ENCODE peak calls at places on chromosomes 6 and 20, in six cellular contexts. One of them, this sample, is unnamed.

GRCh38 chr6:81169166-81169565 is 583.3 kb downstream of the TENT5A start:
- DNase-seq in NCI-H1694: no peak
- DNase-seq in ovary: no peak
- DNase-seq in cardiac muscle cell: no peak
- DNase-seq in GDM1: no peak
- DNase-seq in aorta: no peak
- DNase-seq in this sample: no peak

GRCh38 chr20:63099426-63100267 is 92.9 kb upstream of the BHLHE23 start:
- DNase-seq in cardiac muscle cell: no peak
- DNase-seq in GDM1: no peak
- DNase-seq in NCI-H1694: no peak
- DNase-seq in ovary: no peak
- DNase-seq in aorta: peak
- DNase-seq in this sample: no peak

GRCh38 chr6:21873562-21873961 is 280.0 kb downstream of the SOX4 start:
- DNase-seq in ovary: no peak
- DNase-seq in cardiac muscle cell: no peak
- DNase-seq in NCI-H1694: no peak
- DNase-seq in GDM1: no peak
- DNase-seq in aorta: peak
- DNase-seq in this sample: no peak

GRCh38 chr6:169451065-169451840 is 197.6 kb upstream of the THBS2 start:
- DNase-seq in GDM1: no peak
- DNase-seq in NCI-H1694: no peak
- DNase-seq in ovary: no peak
- DNase-seq in cardiac muscle cell: no peak
- DNase-seq in aorta: no peak
- DNase-seq in this sample: no peak

GRCh38 chr20:63056236-63057132 is 49.7 kb upstream of the BHLHE23 start:
- DNase-seq in NCI-H1694: no peak
- DNase-seq in aorta: peak
- DNase-seq in cardiac muscle cell: peak
- DNase-seq in GDM1: no peak
- DNase-seq in ovary: peak
- DNase-seq in this sample: peak

GRCh38 chr20:3283222-3283820 is 44.3 kb upstream of the SLC4A11 start:
- DNase-seq in ovary: no peak
- DNase-seq in cardiac muscle cell: no peak
- DNase-seq in NCI-H1694: no peak
- DNase-seq in GDM1: no peak
- DNase-seq in aorta: no peak
- DNase-seq in this sample: no peak

GRCh38 chr6:167764713-167765479 is 61.8 kb upstream of the AFDN start:
- DNase-seq in cardiac muscle cell: no peak
- DNase-seq in ovary: no peak
- DNase-seq in GDM1: no peak
- DNase-seq in aorta: no peak
- DNase-seq in NCI-H1694: no peak
- DNase-seq in this sample: no peak

GRCh38 chr6:108114861-108115597 is 40.5 kb upstream of the OSTM1 start:
- DNase-seq in cardiac muscle cell: peak
- DNase-seq in ovary: peak
- DNase-seq in aorta: peak
- DNase-seq in NCI-H1694: no peak
- DNase-seq in GDM1: peak
- DNase-seq in this sample: peak

GRCh38 chr20:35003211-35004031 is 47.8 kb downstream of the MYH7B start:
- DNase-seq in ovary: no peak
- DNase-seq in NCI-H1694: no peak
- DNase-seq in aorta: peak
- DNase-seq in GDM1: no peak
- DNase-seq in cardiac muscle cell: no peak
- DNase-seq in this sample: no peak

GRCh38 chr20:43726811-43727338 is at the start of gene GTSF1L:
- DNase-seq in cardiac muscle cell: no peak
- DNase-seq in GDM1: no peak
- DNase-seq in ovary: no peak
- DNase-seq in aorta: peak
- DNase-seq in NCI-H1694: no peak
- DNase-seq in this sample: no peak

GRCh38 chr6:33014841-33015634 is 5.6 kb upstream of the HLA-DOA start:
- DNase-seq in GDM1: peak
- DNase-seq in aorta: peak
- DNase-seq in cardiac muscle cell: peak
- DNase-seq in NCI-H1694: peak
- DNase-seq in ovary: no peak
- DNase-seq in this sample: peak

GRCh38 chr20:53920647-53921245 is 149.6 kb downstream of the BCAS1 start:
- DNase-seq in aorta: no peak
- DNase-seq in GDM1: no peak
- DNase-seq in cardiac muscle cell: no peak
- DNase-seq in NCI-H1694: no peak
- DNase-seq in ovary: no peak
- DNase-seq in this sample: no peak

GRCh38 chr6:129860901-129861665 is at the start of gene TMEM244:
- DNase-seq in NCI-H1694: no peak
- DNase-seq in aorta: no peak
- DNase-seq in cardiac muscle cell: peak
- DNase-seq in ovary: no peak
- DNase-seq in GDM1: no peak
- DNase-seq in this sample: no peak

GRCh38 chr6:33123732-33124524 is 48.1 kb downstream of the HLA-DPB1 start:
- DNase-seq in GDM1: peak
- DNase-seq in NCI-H1694: peak
- DNase-seq in cardiac muscle cell: peak
- DNase-seq in ovary: no peak
- DNase-seq in aorta: no peak
- DNase-seq in this sample: peak

GRCh38 chr20:31717478-31717946 is 5.2 kb downstream of the BCL2L1 start:
- DNase-seq in aorta: no peak
- DNase-seq in cardiac muscle cell: no peak
- DNase-seq in GDM1: no peak
- DNase-seq in ovary: no peak
- DNase-seq in NCI-H1694: no peak
- DNase-seq in this sample: no peak

GRCh38 chr20:56983813-56984212 is 282.6 kb downstream of the BMP7 start:
- DNase-seq in GDM1: no peak
- DNase-seq in NCI-H1694: no peak
- DNase-seq in ovary: no peak
- DNase-seq in aorta: no peak
- DNase-seq in cardiac muscle cell: no peak
- DNase-seq in this sample: no peak

GRCh38 chr6:95203153-95203754 is 374.1 kb upstream of the MANEA start:
- DNase-seq in aorta: no peak
- DNase-seq in GDM1: no peak
- DNase-seq in NCI-H1694: peak
- DNase-seq in cardiac muscle cell: peak
- DNase-seq in ovary: no peak
- DNase-seq in this sample: no peak

GRCh38 chr6:85255661-85256060 is 194.2 kb upstream of the NT5E start:
- DNase-seq in cardiac muscle cell: no peak
- DNase-seq in NCI-H1694: no peak
- DNase-seq in GDM1: no peak
- DNase-seq in ovary: no peak
- DNase-seq in aorta: no peak
- DNase-seq in this sample: no peak

GRCh38 chr20:52824494-52825216 is 147.5 kb upstream of the TSHZ2 start:
- DNase-seq in ovary: no peak
- DNase-seq in GDM1: no peak
- DNase-seq in cardiac muscle cell: no peak
- DNase-seq in NCI-H1694: no peak
- DNase-seq in aorta: no peak
- DNase-seq in this sample: no peak

GRCh38 chr20:21102691-21103311 is 3.4 kb downstream of the LINC00237 start:
- DNase-seq in GDM1: no peak
- DNase-seq in cardiac muscle cell: peak
- DNase-seq in NCI-H1694: no peak
- DNase-seq in ovary: peak
- DNase-seq in aorta: peak
- DNase-seq in this sample: peak

GRCh38 chr20:37786043-37786442 is 92.2 kb downstream of the CTNNBL1 start:
- DNase-seq in ovary: no peak
- DNase-seq in aorta: no peak
- DNase-seq in GDM1: no peak
- DNase-seq in cardiac muscle cell: no peak
- DNase-seq in NCI-H1694: no peak
- DNase-seq in this sample: no peak

GRCh38 chr6:35048631-35049083 is 92.5 kb downstream of the TCP11 start:
- DNase-seq in GDM1: no peak
- DNase-seq in aorta: no peak
- DNase-seq in NCI-H1694: peak
- DNase-seq in cardiac muscle cell: peak
- DNase-seq in ovary: peak
- DNase-seq in this sample: peak

GRCh38 chr6:30446259-30446658 is 43.0 kb upstream of the HLA-E start:
- DNase-seq in GDM1: no peak
- DNase-seq in cardiac muscle cell: no peak
- DNase-seq in NCI-H1694: no peak
- DNase-seq in aorta: no peak
- DNase-seq in ovary: no peak
- DNase-seq in this sample: no peak

GRCh38 chr6:18323935-18324707 is 59.8 kb upstream of the DEK start:
- DNase-seq in aorta: no peak
- DNase-seq in GDM1: no peak
- DNase-seq in cardiac muscle cell: peak
- DNase-seq in NCI-H1694: peak
- DNase-seq in ovary: no peak
- DNase-seq in this sample: peak

GRCh38 chr20:23228912-23229311 is 121.7 kb upstream of the NXT1 start:
- DNase-seq in aorta: peak
- DNase-seq in cardiac muscle cell: no peak
- DNase-seq in GDM1: no peak
- DNase-seq in ovary: no peak
- DNase-seq in NCI-H1694: no peak
- DNase-seq in this sample: no peak

GRCh38 chr6:149862901-149863595 is 1.1 kb downstream of the LRP11 start:
- DNase-seq in cardiac muscle cell: peak
- DNase-seq in NCI-H1694: peak
- DNase-seq in ovary: peak
- DNase-seq in GDM1: no peak
- DNase-seq in aorta: peak
- DNase-seq in this sample: peak

GRCh38 chr20:47610247-47610944 is 108.7 kb downstream of the NCOA3 start:
- DNase-seq in GDM1: peak
- DNase-seq in NCI-H1694: no peak
- DNase-seq in aorta: no peak
- DNase-seq in cardiac muscle cell: no peak
- DNase-seq in ovary: no peak
- DNase-seq in this sample: peak

GRCh38 chr6:12208190-12208589 is 82.0 kb upstream of the EDN1 start:
- DNase-seq in GDM1: no peak
- DNase-seq in aorta: no peak
- DNase-seq in ovary: no peak
- DNase-seq in NCI-H1694: no peak
- DNase-seq in cardiac muscle cell: no peak
- DNase-seq in this sample: peak

GRCh38 chr6:87540541-87540940 is 49.2 kb downstream of the RARS2 start:
- DNase-seq in aorta: no peak
- DNase-seq in ovary: no peak
- DNase-seq in NCI-H1694: no peak
- DNase-seq in cardiac muscle cell: no peak
- DNase-seq in GDM1: no peak
- DNase-seq in this sample: no peak

GRCh38 chr6:127865108-127865507 is 35.8 kb downstream of the THEMIS start:
- DNase-seq in NCI-H1694: no peak
- DNase-seq in cardiac muscle cell: no peak
- DNase-seq in ovary: no peak
- DNase-seq in GDM1: no peak
- DNase-seq in aorta: no peak
- DNase-seq in this sample: no peak

GRCh38 chr20:10521068-10521834 is 86.1 kb downstream of the SLX4IP start:
- DNase-seq in GDM1: peak
- DNase-seq in NCI-H1694: no peak
- DNase-seq in cardiac muscle cell: no peak
- DNase-seq in ovary: no peak
- DNase-seq in aorta: no peak
- DNase-seq in this sample: no peak

GRCh38 chr6:5968817-5969726 is 37.7 kb downstream of the NRN1 start:
- DNase-seq in aorta: peak
- DNase-seq in cardiac muscle cell: peak
- DNase-seq in ovary: no peak
- DNase-seq in GDM1: no peak
- DNase-seq in NCI-H1694: no peak
- DNase-seq in this sample: peak

GRCh38 chr20:16498526-16499140 is 74.6 kb downstream of the KIF16B start:
- DNase-seq in ovary: no peak
- DNase-seq in aorta: no peak
- DNase-seq in cardiac muscle cell: no peak
- DNase-seq in GDM1: no peak
- DNase-seq in NCI-H1694: no peak
- DNase-seq in this sample: no peak